ENCODE peak calls at places on chromosomes 12 and 14, in six cellular contexts. L is IMR-90; I is adrenal gland; S is left ventricle myocardium inferior; Z is neural progenitor cell; C is CD8-positive, alpha-beta memory T cell. Q is an unnamed sample.
A peak's percentile ranks its signal among the peaks of the same experiment; 100 is the strongest.

GRCh38 chr14:28609228-28609828 is 157.3 kb upstream of the FOXG1 start:
- DNase-seq in Z (peak; percentile 75), C (no peak), I (peak; percentile 62), L (peak; percentile 1), S (no peak), Q (peak; percentile 56)

GRCh38 chr14:95361373-95362179 is 41.9 kb upstream of the CLMN start:
- DNase-seq in L (no peak), Z (peak; percentile 60), I (peak; percentile 39), C (no peak), S (no peak), Q (no peak)

GRCh38 chr14:104112113-104112505 is 26.3 kb upstream of the KIF26A start:
- DNase-seq in C (no peak), I (no peak), L (no peak), Z (no peak), S (peak; percentile 4), Q (no peak)

GRCh38 chr12:111791507-111791906 is 24.8 kb downstream of the ALDH2 start:
- DNase-seq in C (no peak), I (peak; percentile 59), S (no peak), Z (no peak), L (no peak), Q (no peak)

GRCh38 chr12:126772171-126772864 is 1494.7 kb upstream of the TMEM132C start:
- DNase-seq in I (no peak), C (peak; percentile 68), S (no peak), L (peak; percentile 2), Z (no peak), Q (peak; percentile 76)

GRCh38 chr14:63899953-63900352 is 47.1 kb downstream of the SYNE2 start:
- DNase-seq in S (no peak), I (no peak), Z (no peak), C (peak; percentile 11), L (no peak), Q (no peak)

GRCh38 chr12:20320552-20320951 is 47.8 kb upstream of the PDE3A start:
- DNase-seq in L (no peak), Z (no peak), I (no peak), C (no peak), S (no peak), Q (no peak)

GRCh38 chr12:3432176-3432742 is 58.7 kb upstream of the PRMT8 start:
- DNase-seq in Z (peak; percentile 45), I (no peak), S (no peak), L (no peak), C (no peak), Q (no peak)

GRCh38 chr12:65631621-65632111 is 192.6 kb upstream of the HMGA2 start:
- DNase-seq in L (peak; percentile 100), I (no peak), C (no peak), S (no peak), Z (no peak), Q (peak; percentile 98)

GRCh38 chr12:68469136-68469535 is 137.0 kb upstream of the MDM1 start:
- DNase-seq in Z (no peak), L (peak; percentile 18), C (no peak), S (no peak), I (no peak), Q (no peak)

GRCh38 chr12:106081606-106082005 is 57.1 kb downstream of the NUAK1 start:
- DNase-seq in S (no peak), L (peak; percentile 55), C (no peak), I (no peak), Z (no peak), Q (no peak)

GRCh38 chr14:74871819-74872218 is 4.1 kb downstream of the PROX2 start:
- DNase-seq in C (no peak), I (no peak), S (no peak), Z (no peak), L (no peak), Q (no peak)
- H3K27me3 ChIP-seq in C (no peaks in the 10 kb centered on the region), I (no peaks in the 10 kb centered on the region), S (no peaks in the 10 kb centered on the region), Z (no peaks in the 10 kb centered on the region), L (peaks cover 7% of the 10 kb centered on the region), Q (peaks cover 4% of the 10 kb centered on the region)

GRCh38 chr14:106846218-106846617 is 1319.8 kb downstream of the TMEM121 start:
- DNase-seq in Z (no peak), S (no peak), I (no peak), C (no peak), L (no peak), Q (no peak)
- H3K4me3 ChIP-seq in Z (no peak overlapping the region), S (no peak overlapping the region), I (no peak overlapping the region), C (no peak overlapping the region), L (no peak overlapping the region), Q (no peak overlapping the region)

DNA sequence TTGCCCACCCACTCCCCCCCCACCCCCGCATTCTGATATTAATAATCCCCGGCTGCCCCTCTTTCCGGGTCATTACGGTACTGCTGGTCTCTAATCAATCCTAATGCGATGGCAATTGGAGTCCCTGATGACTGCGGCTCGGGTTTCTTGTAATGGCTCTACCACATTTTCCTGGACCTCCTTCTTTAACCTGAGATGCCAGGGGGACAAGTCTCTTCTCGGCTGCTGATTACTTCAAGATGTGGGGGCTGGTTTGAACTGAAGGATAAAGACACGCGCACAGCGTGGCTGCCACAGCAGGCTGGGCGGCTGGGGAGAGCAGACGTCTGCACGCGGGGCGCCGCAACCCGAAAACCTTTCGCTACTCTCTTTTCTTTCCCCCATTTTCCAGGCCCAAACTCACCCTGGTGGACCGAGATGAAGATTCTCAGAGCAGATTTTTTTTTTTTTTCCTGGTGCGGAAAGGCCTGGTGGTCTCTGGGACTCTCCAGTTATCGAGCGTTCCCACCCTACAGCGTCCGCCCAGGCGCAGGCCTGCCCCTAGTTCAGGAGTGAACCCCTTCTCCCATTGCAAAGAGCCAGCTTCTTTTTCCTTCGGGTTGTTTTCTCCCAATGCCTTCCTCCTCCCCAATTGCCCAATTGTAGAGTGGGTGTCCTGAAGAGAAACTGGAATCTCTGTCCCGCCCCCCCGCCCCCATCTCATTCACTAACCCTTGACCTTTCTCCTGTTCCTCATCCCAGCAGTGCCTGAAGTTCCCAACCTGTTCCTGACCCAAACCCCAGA is 6.0 kb upstream of the SIX1 start:
- DNase-seq in I (no peak), S (no peak), Z (peak; percentile 65), L (no peak), C (no peak), Q (no peak)
- H3K27me3 ChIP-seq in I (peaks cover 49% of the 10 kb centered on the region), S (peaks cover 100% of the 10 kb centered on the region), Z (peaks cover 100% of the 10 kb centered on the region), L (no peaks in the 10 kb centered on the region), C (peaks cover 73% of the 10 kb centered on the region), Q (peaks cover 44% of the 10 kb centered on the region)

GRCh38 chr14:74942608-74943007 is 12.8 kb downstream of the PGF start:
- DNase-seq in L (no peak), C (no peak), I (no peak), Z (no peak), S (no peak), Q (no peak)
- H3K4me3 ChIP-seq in L (no peak overlapping the region), C (no peak overlapping the region), I (no peak overlapping the region), Z (no peak overlapping the region), S (no peak overlapping the region), Q (no peak overlapping the region)

GRCh38 chr12:2054091-2055018 is 1.6 kb downstream of the CACNA1C start:
- DNase-seq in Z (peak; percentile 11), I (no peak), C (no peak), L (no peak), S (no peak), Q (no peak)

GRCh38 chr12:2058837-2059236 is 6.0 kb downstream of the CACNA1C start:
- DNase-seq in S (no peak), I (no peak), L (no peak), Z (peak; percentile 15), C (no peak), Q (no peak)

GRCh38 chr12:2061402-2061801 is 8.6 kb downstream of the CACNA1C start:
- DNase-seq in S (peak; percentile 44), I (no peak), C (no peak), L (no peak), Z (no peak), Q (no peak)

GRCh38 chr12:2057041-2057792 is 4.4 kb downstream of the CACNA1C start:
- DNase-seq in I (peak; percentile 67), Z (peak; percentile 93), S (peak; percentile 58), L (peak; percentile 62), C (no peak), Q (peak; percentile 64)

GRCh38 chr12:2057793-2058408 is 5.1 kb downstream of the CACNA1C start:
- DNase-seq in Z (no peak), C (no peak), S (no peak), L (no peak), I (no peak), Q (no peak)
- H3K27me3 ChIP-seq in Z (peaks cover 43% of the 10 kb centered on the region), C (peaks cover 13% of the 10 kb centered on the region), S (peaks cover 4% of the 10 kb centered on the region), L (no peaks in the 10 kb centered on the region), I (no peaks in the 10 kb centered on the region), Q (no peaks in the 10 kb centered on the region)

Q was measured in fibroblast of lung.